ENCODE peak calls at places on chromosomes 5 and 9, in eight cellular contexts. C is omental fat pad, P is cardiac fibroblast, N is GM06990, T is coronary artery, S is endodermal cell, O is GM12865, X is BJ. G is an unnamed sample.

GRCh38 chr9:95363051-95363841 is 45.7 kb upstream of the FANCC start:
- DNase-seq in X (peak), P (no peak), T (no peak), O (no peak), C (no peak), S (no peak), N (no peak), G (no peak)

GRCh38 chr9:125694478-125694877 is 12.5 kb downstream of the MAPKAP1 start:
- DNase-seq in X (no peak), P (peak), T (no peak), C (no peak), O (no peak), N (no peak), S (peak), G (no peak)

GRCh38 chr5:157137691-157138090 is 5.0 kb downstream of the MED7 start:
- DNase-seq in N (no peak), C (no peak), X (no peak), O (no peak), T (no peak), P (peak), S (no peak), G (no peak)

GRCh38 chr5:60577116-60577515 is 122.8 kb downstream of the DEPDC1B start:
- DNase-seq in P (no peak), S (no peak), N (no peak), O (no peak), T (no peak), C (no peak), X (no peak), G (no peak)

GRCh38 chr5:14673443-14673842 is 8.9 kb downstream of the OTULIN start:
- DNase-seq in S (no peak), P (no peak), N (no peak), O (no peak), X (no peak), T (no peak), C (no peak), G (no peak)

GRCh38 chr5:125592856-125593255 is 830.4 kb upstream of the GRAMD2B start:
- DNase-seq in O (no peak), N (no peak), T (no peak), S (no peak), P (no peak), C (no peak), X (no peak), G (no peak)

GRCh38 chr9:33393581-33393980 is 8.8 kb downstream of the AQP7 start:
- DNase-seq in T (no peak), C (no peak), P (no peak), X (no peak), N (no peak), S (no peak), O (no peak), G (no peak)

GRCh38 chr9:8961186-8961666 is 1161.6 kb upstream of the DMAC1 start:
- DNase-seq in S (no peak), T (peak), C (no peak), N (no peak), O (no peak), X (no peak), P (no peak), G (no peak)

GRCh38 chr9:133948138-133948537 is 44.0 kb downstream of the VAV2 start:
- DNase-seq in O (no peak), S (no peak), X (no peak), N (no peak), C (no peak), T (no peak), P (no peak), G (no peak)

GRCh38 chr9:18721267-18722079 is 247.5 kb downstream of the ADAMTSL1 start:
- DNase-seq in N (no peak), P (no peak), C (no peak), O (no peak), X (no peak), T (no peak), S (no peak), G (no peak)

GRCh38 chr5:72244862-72245371 is 75.1 kb downstream of the MRPS27 start:
- DNase-seq in S (peak), T (no peak), C (no peak), O (peak), P (peak), X (no peak), N (peak), G (no peak)

GRCh38 chr9:6552033-6552737 is 93.3 kb downstream of the GLDC start:
- DNase-seq in T (no peak), S (no peak), O (no peak), X (peak), C (no peak), P (peak), N (no peak), G (no peak)
- TF ChIP-seq CTCF in T (no peak), S (peak), O (no peak), X (peak), C (no peak), P (peak), N (no peak), G (no peak)

GRCh38 chr5:152164860-152165259 is 240.2 kb upstream of the GLRA1 start:
- DNase-seq in N (no peak), C (no peak), T (no peak), X (no peak), O (no peak), S (peak), P (no peak), G (no peak)
- TF ChIP-seq CTCF in N (no peak), C (no peak), T (no peak), X (no peak), O (peak), S (peak), P (no peak), G (no peak)

GRCh38 chr9:4077499-4078102 is 222.3 kb downstream of the GLIS3 start:
- DNase-seq in X (no peak), S (peak), O (peak), P (peak), N (no peak), T (peak), C (peak), G (peak)

GRCh38 chr9:4070266-4070665 is 229.6 kb downstream of the GLIS3 start:
- DNase-seq in O (peak), S (no peak), C (no peak), N (no peak), T (no peak), X (no peak), P (no peak), G (no peak)

GRCh38 chr9:4069457-4070162 is 230.3 kb downstream of the GLIS3 start:
- DNase-seq in T (no peak), C (no peak), O (no peak), P (no peak), X (no peak), S (no peak), N (no peak), G (no peak)

GRCh38 chr9:4068914-4069313 is 231.0 kb downstream of the GLIS3 start:
- DNase-seq in X (no peak), T (no peak), N (no peak), P (no peak), S (no peak), C (no peak), O (no peak), G (no peak)

DNA sequence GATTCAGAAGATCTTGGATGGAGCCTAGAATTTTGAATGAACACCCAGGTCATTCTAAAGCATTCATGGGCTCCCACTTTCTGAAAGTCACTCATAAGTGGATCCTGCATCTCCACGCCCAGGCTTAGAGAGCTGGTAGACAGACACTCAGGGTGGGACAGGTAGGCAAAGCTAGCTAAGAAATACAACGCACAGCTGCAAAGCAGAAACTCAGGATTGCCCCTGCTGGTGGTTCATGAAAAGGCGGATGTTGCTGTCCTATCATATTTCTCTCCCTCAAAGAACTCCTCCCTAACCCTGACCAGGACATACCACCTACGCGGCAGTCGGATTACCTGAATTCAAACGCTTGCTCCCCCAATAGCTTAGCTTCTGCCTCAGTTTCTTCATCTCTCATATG is 226.5 kb downstream of the GLIS3 start:
- DNase-seq in O (peak), C (no peak), N (no peak), T (no peak), P (no peak), S (peak), X (no peak), G (no peak)
- TF ChIP-seq CTCF in O (peak), C (no peak), N (peak), T (no peak), P (peak), S (peak), X (peak), G (peak)

GRCh38 chr5:65588694-65589093 is 25.6 kb downstream of the PPWD1 start:
- DNase-seq in P (peak), C (no peak), X (no peak), T (no peak), O (no peak), N (no peak), S (no peak), G (no peak)
- TF ChIP-seq CTCF in P (peak), C (no peak), X (no peak), T (no peak), O (no peak), N (no peak), S (no peak), G (no peak)